ENCODE peak calls at places on chromosomes 12 and 14, in eight cellular contexts. Y is activated T-cell treated with anti-CD3 and anti-CD28 coated beads for 24 hours; J is coronary artery; X is EH; Z is heart right ventricle; M is stimulated activated CD8-positive, alpha-beta memory T cell treated with anti-CD3 and anti-CD28 coated beads, Interleukin-4, amount 100 ng/mL, for 4 hours; V is GM20000; P is IMR-90. F is an unnamed sample.

GRCh38 chr12:53759261-53759660 is 7.5 kb upstream of the CISTR start:
- DNase-seq in Y (no peak), J (no peak), X (no peak), Z (no peak), M (no peak), V (no peak), P (no peak), F (no peak)

GRCh38 chr12:65532162-65532561 is 253.7 kb downstream of the MSRB3 start:
- DNase-seq in Y (no peak), J (no peak), X (peak), Z (no peak), M (no peak), V (no peak), P (peak), F (peak)

GRCh38 chr14:105890474-105891220 is 364.3 kb downstream of the TMEM121 start:
- DNase-seq in Y (no peak), J (peak), X (no peak), Z (peak), M (no peak), V (no peak), P (no peak), F (no peak)

GRCh38 chr12:79448816-79449215 is 241.9 kb downstream of the PAWR start:
- DNase-seq in Y (no peak), J (no peak), X (no peak), Z (no peak), M (no peak), V (no peak), P (no peak), F (no peak)

GRCh38 chr12:119088917-119089667 is 89.6 kb upstream of the HSPB8 start:
- DNase-seq in Y (no peak), J (no peak), X (no peak), Z (no peak), M (no peak), V (no peak), P (no peak), F (no peak)

GRCh38 chr14:88342980-88343379 is 19.9 kb upstream of the KCNK10 start:
- DNase-seq in Y (no peak), J (no peak), X (no peak), Z (no peak), M (no peak), V (no peak), P (no peak), F (no peak)

GRCh38 chr12:93880853-93881522 is 203.8 kb downstream of the CRADD start:
- DNase-seq in Y (no peak), J (no peak), X (no peak), Z (no peak), M (no peak), V (no peak), P (no peak), F (no peak)

GRCh38 chr12:6161124-6161882 is 36.8 kb upstream of the VWF start:
- DNase-seq in Y (no peak), J (no peak), X (peak), Z (peak), M (no peak), V (no peak), P (peak), F (peak)

GRCh38 chr14:61822458-61822857 is 60.2 kb downstream of the SNAPC1 start:
- DNase-seq in Y (no peak), J (no peak), X (no peak), Z (no peak), M (no peak), V (peak), P (no peak), F (no peak)

GRCh38 chr12:66118240-66118891 is 12.2 kb downstream of the LLPH start:
- DNase-seq in Y (no peak), J (no peak), X (peak), Z (no peak), M (no peak), V (no peak), P (peak), F (no peak)

GRCh38 chr12:57299514-57300016 is 48.6 kb upstream of the STAC3 start:
- DNase-seq in Y (no peak), J (no peak), X (peak), Z (no peak), M (no peak), V (no peak), P (peak), F (no peak)

GRCh38 chr12:53053223-53054111 is 3.6 kb downstream of the TNS2 start:
- DNase-seq in Y (peak), J (peak), X (peak), Z (peak), M (peak), V (no peak), P (no peak), F (no peak)

GRCh38 chr12:42611571-42612257 is 22.2 kb upstream of the PRICKLE1 start:
- DNase-seq in Y (no peak), J (no peak), X (no peak), Z (no peak), M (no peak), V (no peak), P (no peak), F (no peak)

GRCh38 chr12:108306014-108306501 is 33.1 kb downstream of the CMKLR1 start:
- DNase-seq in Y (no peak), J (no peak), X (peak), Z (no peak), M (no peak), V (no peak), P (peak), F (peak)

F was measured in fibroblast of pulmonary artery.